ENCODE peak calls at places on chromosomes 6 and 20, in seven cellular contexts. Z is left ventricle myocardium inferior; P is MG63; E is lower lobe of right lung; A is naive thymus-derived CD4-positive, alpha-beta T cell; X is EL; F is tibial nerve. M is an unnamed sample.

GRCh38 chr6:46969206-46969605 is 47.5 kb upstream of the ADGRF5 start:
- DNase-seq in Z (no peak), P (no peak), E (no peak), A (no peak), X (peak; percentile 25), F (no peak), M (no peak)

GRCh38 chr20:40442181-40442963 is 246.7 kb downstream of the MAFB start:
- DNase-seq in Z (no peak), P (peak; percentile 45), E (no peak), A (no peak), X (no peak), F (no peak), M (no peak)

GRCh38 chr6:65709099-65709830 is 2.2 kb upstream of the EYS start:
- DNase-seq in Z (no peak), P (no peak), E (no peak), A (no peak), X (no peak), F (no peak), M (no peak)

GRCh38 chr6:71459162-71459561 is 170.6 kb downstream of the OGFRL1 start:
- DNase-seq in Z (no peak), P (no peak), E (no peak), A (no peak), X (no peak), F (no peak), M (no peak)

GRCh38 chr20:39576786-39577185 is 614.6 kb downstream of the DHX35 start:
- DNase-seq in Z (no peak), P (no peak), E (no peak), A (no peak), X (no peak), F (no peak), M (no peak)

GRCh38 chr6:13513606-13514502 is 26.5 kb upstream of the GFOD1 start:
- DNase-seq in Z (no peak), P (no peak), E (no peak), A (no peak), X (no peak), F (no peak), M (no peak)

GRCh38 chr6:131382646-131383045 is 190.4 kb upstream of the ARG1 start:
- DNase-seq in Z (no peak), P (no peak), E (no peak), A (no peak), X (no peak), F (no peak), M (no peak)

GRCh38 chr20:22941550-22941949 is 93.6 kb upstream of the SSTR4 start:
- DNase-seq in Z (no peak), P (no peak), E (no peak), A (no peak), X (no peak), F (no peak), M (no peak)